ENCODE peak calls at places on chromosomes 5 and 9, in nine cellular contexts. One of them, this sample, is unnamed.

GRCh38 chr9:88801214-88801796 is 190.0 kb upstream of the S1PR3 start:
- DNase-seq in B cell: no peak
- DNase-seq in foreskin fibroblast: no peak
- DNase-seq in GM06990: no peak
- DNase-seq in coronary artery: peak; percentile 11
- DNase-seq in cardiac fibroblast: no peak
- DNase-seq in endothelial cell: no peak
- DNase-seq in stomach: no peak
- DNase-seq in Peyer's patch: no peak
- DNase-seq in this sample: no peak

GRCh38 chr9:24738421-24738961 is 192.8 kb upstream of the IZUMO3 start:
- DNase-seq in B cell: peak; percentile 1
- DNase-seq in foreskin fibroblast: no peak
- DNase-seq in GM06990: no peak
- DNase-seq in coronary artery: no peak
- DNase-seq in cardiac fibroblast: no peak
- DNase-seq in endothelial cell: no peak
- DNase-seq in stomach: no peak
- DNase-seq in Peyer's patch: no peak
- DNase-seq in this sample: no peak

GRCh38 chr9:123929177-123929869 is 603 bp downstream of the DENND1A start:
- DNase-seq in B cell: no peak
- DNase-seq in foreskin fibroblast: no peak
- DNase-seq in GM06990: peak; percentile 55
- DNase-seq in coronary artery: peak; percentile 75
- DNase-seq in cardiac fibroblast: no peak
- DNase-seq in endothelial cell: no peak
- DNase-seq in stomach: no peak
- DNase-seq in Peyer's patch: peak; percentile 70
- DNase-seq in this sample: peak; percentile 68

GRCh38 chr5:97903742-97904141 is 720.7 kb upstream of the RIOK2 start:
- DNase-seq in B cell: no peak
- DNase-seq in foreskin fibroblast: no peak
- DNase-seq in GM06990: no peak
- DNase-seq in coronary artery: no peak
- DNase-seq in cardiac fibroblast: no peak
- DNase-seq in endothelial cell: no peak
- DNase-seq in stomach: no peak
- DNase-seq in Peyer's patch: no peak
- DNase-seq in this sample: no peak

GRCh38 chr9:126024581-126025230 is 277.5 kb downstream of the PBX3 start:
- DNase-seq in B cell: no peak
- DNase-seq in foreskin fibroblast: no peak
- DNase-seq in GM06990: no peak
- DNase-seq in coronary artery: no peak
- DNase-seq in cardiac fibroblast: no peak
- DNase-seq in endothelial cell: no peak
- DNase-seq in stomach: no peak
- DNase-seq in Peyer's patch: peak; percentile 25
- DNase-seq in this sample: no peak

GRCh38 chr5:179312557-179313235 is 32.6 kb downstream of the ADAMTS2 start:
- DNase-seq in B cell: no peak
- DNase-seq in foreskin fibroblast: no peak
- DNase-seq in GM06990: no peak
- DNase-seq in coronary artery: no peak
- DNase-seq in cardiac fibroblast: no peak
- DNase-seq in endothelial cell: no peak
- DNase-seq in stomach: no peak
- DNase-seq in Peyer's patch: peak; percentile 16
- DNase-seq in this sample: no peak

GRCh38 chr9:35757527-35758275 is 3.6 kb upstream of the MSMP start:
- DNase-seq in B cell: no peak
- DNase-seq in foreskin fibroblast: no peak
- DNase-seq in GM06990: no peak
- DNase-seq in coronary artery: no peak
- DNase-seq in cardiac fibroblast: no peak
- DNase-seq in endothelial cell: no peak
- DNase-seq in stomach: no peak
- DNase-seq in Peyer's patch: no peak
- DNase-seq in this sample: peak; percentile 31

GRCh38 chr5:78538240-78538850 is 110.2 kb downstream of the LHFPL2 start:
- DNase-seq in B cell: no peak
- DNase-seq in foreskin fibroblast: no peak
- DNase-seq in GM06990: no peak
- DNase-seq in coronary artery: peak; percentile 26
- DNase-seq in cardiac fibroblast: no peak
- DNase-seq in endothelial cell: no peak
- DNase-seq in stomach: no peak
- DNase-seq in Peyer's patch: no peak
- DNase-seq in this sample: no peak

GRCh38 chr5:76372320-76373054 is 30.6 kb upstream of the IQGAP2 start:
- DNase-seq in B cell: no peak
- DNase-seq in foreskin fibroblast: peak; percentile 61
- DNase-seq in GM06990: no peak
- DNase-seq in coronary artery: no peak
- DNase-seq in cardiac fibroblast: peak; percentile 85
- DNase-seq in endothelial cell: no peak
- DNase-seq in stomach: no peak
- DNase-seq in Peyer's patch: no peak
- DNase-seq in this sample: no peak

GRCh38 chr9:32716955-32717354 is 66.4 kb upstream of the TMEM215 start:
- DNase-seq in B cell: no peak
- DNase-seq in foreskin fibroblast: no peak
- DNase-seq in GM06990: no peak
- DNase-seq in coronary artery: peak; percentile 33
- DNase-seq in cardiac fibroblast: no peak
- DNase-seq in endothelial cell: no peak
- DNase-seq in stomach: no peak
- DNase-seq in Peyer's patch: no peak
- DNase-seq in this sample: no peak

GRCh38 chr9:109101810-109102209 is 17.9 kb downstream of the TMEM245 start:
- DNase-seq in B cell: no peak
- DNase-seq in foreskin fibroblast: peak; percentile 29
- DNase-seq in GM06990: peak; percentile 60
- DNase-seq in coronary artery: no peak
- DNase-seq in cardiac fibroblast: peak; percentile 92
- DNase-seq in endothelial cell: no peak
- DNase-seq in stomach: no peak
- DNase-seq in Peyer's patch: no peak
- DNase-seq in this sample: peak; percentile 42

GRCh38 chr5:13921573-13921972 is 22.9 kb downstream of the DNAH5 start:
- DNase-seq in B cell: no peak
- DNase-seq in foreskin fibroblast: no peak
- DNase-seq in GM06990: no peak
- DNase-seq in coronary artery: no peak
- DNase-seq in cardiac fibroblast: no peak
- DNase-seq in endothelial cell: no peak
- DNase-seq in stomach: no peak
- DNase-seq in Peyer's patch: no peak
- DNase-seq in this sample: no peak

GRCh38 chr5:181120761-181121160 is 10.2 kb downstream of the OR2V1 start:
- DNase-seq in B cell: no peak
- DNase-seq in foreskin fibroblast: no peak
- DNase-seq in GM06990: no peak
- DNase-seq in coronary artery: no peak
- DNase-seq in cardiac fibroblast: no peak
- DNase-seq in endothelial cell: no peak
- DNase-seq in stomach: no peak
- DNase-seq in Peyer's patch: no peak
- DNase-seq in this sample: no peak

GRCh38 chr9:126436545-126437269 is 110.1 kb downstream of the MVB12B start:
- DNase-seq in B cell: no peak
- DNase-seq in foreskin fibroblast: peak; percentile 28
- DNase-seq in GM06990: no peak
- DNase-seq in coronary artery: peak; percentile 19
- DNase-seq in cardiac fibroblast: peak; percentile 12
- DNase-seq in endothelial cell: no peak
- DNase-seq in stomach: no peak
- DNase-seq in Peyer's patch: no peak
- DNase-seq in this sample: no peak

GRCh38 chr9:3477236-3477834 is 48.5 kb downstream of the RFX3 start:
- DNase-seq in B cell: peak; percentile 22
- DNase-seq in foreskin fibroblast: no peak
- DNase-seq in GM06990: peak; percentile 74
- DNase-seq in coronary artery: no peak
- DNase-seq in cardiac fibroblast: no peak
- DNase-seq in endothelial cell: no peak
- DNase-seq in stomach: no peak
- DNase-seq in Peyer's patch: no peak
- DNase-seq in this sample: no peak

GRCh38 chr5:143601917-143602333 is 198.4 kb upstream of the NR3C1 start:
- DNase-seq in B cell: no peak
- DNase-seq in foreskin fibroblast: no peak
- DNase-seq in GM06990: no peak
- DNase-seq in coronary artery: no peak
- DNase-seq in cardiac fibroblast: no peak
- DNase-seq in endothelial cell: no peak
- DNase-seq in stomach: no peak
- DNase-seq in Peyer's patch: no peak
- DNase-seq in this sample: no peak

GRCh38 chr9:91162311-91162710 is 199.4 kb downstream of the AUH start:
- DNase-seq in B cell: no peak
- DNase-seq in foreskin fibroblast: peak; percentile 68
- DNase-seq in GM06990: no peak
- DNase-seq in coronary artery: no peak
- DNase-seq in cardiac fibroblast: peak; percentile 37
- DNase-seq in endothelial cell: no peak
- DNase-seq in stomach: no peak
- DNase-seq in Peyer's patch: no peak
- DNase-seq in this sample: no peak

GRCh38 chr9:94903961-94904421 is 177.5 kb downstream of the AOPEP start:
- DNase-seq in B cell: no peak
- DNase-seq in foreskin fibroblast: peak; percentile 61
- DNase-seq in GM06990: no peak
- DNase-seq in coronary artery: no peak
- DNase-seq in cardiac fibroblast: peak; percentile 77
- DNase-seq in endothelial cell: no peak
- DNase-seq in stomach: no peak
- DNase-seq in Peyer's patch: no peak
- DNase-seq in this sample: no peak

GRCh38 chr5:138391859-138392386 is 39.4 kb downstream of the KDM3B start:
- DNase-seq in B cell: no peak
- DNase-seq in foreskin fibroblast: no peak
- DNase-seq in GM06990: no peak
- DNase-seq in coronary artery: no peak
- DNase-seq in cardiac fibroblast: no peak
- DNase-seq in endothelial cell: no peak
- DNase-seq in stomach: no peak
- DNase-seq in Peyer's patch: no peak
- DNase-seq in this sample: no peak

GRCh38 chr9:33263936-33264472 is 504 bp downstream of the BAG1 start:
- DNase-seq in B cell: peak; percentile 58
- DNase-seq in foreskin fibroblast: no peak
- DNase-seq in GM06990: no peak
- DNase-seq in coronary artery: no peak
- DNase-seq in cardiac fibroblast: no peak
- DNase-seq in endothelial cell: no peak
- DNase-seq in stomach: peak; percentile 50
- DNase-seq in Peyer's patch: peak; percentile 68
- DNase-seq in this sample: peak; percentile 54

DNA sequence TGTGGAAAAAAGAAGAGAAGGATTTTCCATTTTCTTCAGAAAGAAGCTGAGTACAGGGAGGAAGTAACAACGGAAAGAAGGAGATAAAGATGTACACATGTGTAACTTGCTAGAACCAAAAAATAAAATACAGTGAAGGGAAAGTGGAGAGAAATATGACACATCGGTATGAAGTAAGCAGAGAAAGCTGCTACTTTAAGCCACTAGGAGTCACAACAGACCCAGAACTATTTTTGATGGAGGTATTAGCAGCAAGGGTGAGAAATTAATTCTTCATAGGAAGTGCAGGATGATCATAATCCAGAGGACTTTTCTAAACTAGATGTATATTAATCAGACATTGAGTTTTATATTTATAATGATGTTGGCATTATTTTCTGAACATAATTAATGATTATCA is 88.5 kb downstream of the FAM174A start:
- DNase-seq in B cell: peak; percentile 33
- DNase-seq in foreskin fibroblast: peak; percentile 2
- DNase-seq in GM06990: no peak
- DNase-seq in coronary artery: no peak
- DNase-seq in cardiac fibroblast: peak; percentile 65
- DNase-seq in endothelial cell: no peak
- DNase-seq in stomach: no peak
- DNase-seq in Peyer's patch: no peak
- DNase-seq in this sample: peak; percentile 19
- TF ChIP-seq CTCF in B cell: peak; percentile 78
- TF ChIP-seq CTCF in foreskin fibroblast: peak; percentile 38
- TF ChIP-seq CTCF in GM06990: peak; percentile 61
- TF ChIP-seq CTCF in coronary artery: no peak
- TF ChIP-seq CTCF in cardiac fibroblast: peak; percentile 63
- TF ChIP-seq CTCF in endothelial cell: no peak
- TF ChIP-seq CTCF in stomach: no peak
- TF ChIP-seq CTCF in Peyer's patch: peak; percentile 47
- TF ChIP-seq CTCF in this sample: peak; percentile 65

GRCh38 chr9:37407468-37407867 is 15.0 kb upstream of the GRHPR start:
- DNase-seq in B cell: no peak
- DNase-seq in foreskin fibroblast: no peak
- DNase-seq in GM06990: no peak
- DNase-seq in coronary artery: no peak
- DNase-seq in cardiac fibroblast: no peak
- DNase-seq in endothelial cell: no peak
- DNase-seq in stomach: no peak
- DNase-seq in Peyer's patch: no peak
- DNase-seq in this sample: no peak
- TF ChIP-seq CTCF in B cell: peak; percentile 63
- TF ChIP-seq CTCF in foreskin fibroblast: peak; percentile 18
- TF ChIP-seq CTCF in GM06990: peak; percentile 23
- TF ChIP-seq CTCF in coronary artery: no peak
- TF ChIP-seq CTCF in cardiac fibroblast: no peak
- TF ChIP-seq CTCF in endothelial cell: peak; percentile 40
- TF ChIP-seq CTCF in stomach: no peak
- TF ChIP-seq CTCF in Peyer's patch: peak; percentile 9
- TF ChIP-seq CTCF in this sample: peak; percentile 40

DNA sequence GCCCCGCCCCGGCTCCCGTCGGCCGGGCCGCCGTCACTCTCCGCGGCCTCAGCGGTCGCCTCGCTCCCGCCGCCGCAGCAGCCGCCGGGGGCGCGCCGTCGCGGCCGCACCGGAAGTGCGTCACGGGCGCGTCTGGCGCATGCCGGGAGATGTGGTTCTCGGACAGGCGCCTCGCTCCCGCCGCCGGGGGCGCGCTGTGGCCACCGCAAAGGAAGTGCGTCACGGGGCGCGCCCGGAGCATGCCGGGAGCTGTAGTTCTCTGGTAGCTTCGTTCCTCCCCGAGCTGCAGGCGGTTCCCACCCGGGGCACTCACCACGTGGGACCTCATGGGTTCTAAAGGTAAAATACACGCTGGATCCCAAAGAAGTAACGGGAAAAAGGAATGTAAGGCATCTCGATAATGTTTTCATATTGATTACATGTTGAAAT is at the start of gene UBAC1:
- DNase-seq in B cell: peak; percentile 99
- DNase-seq in foreskin fibroblast: peak; percentile 97
- DNase-seq in GM06990: peak; percentile 99
- DNase-seq in coronary artery: peak; percentile 98
- DNase-seq in cardiac fibroblast: peak; percentile 94
- DNase-seq in endothelial cell: peak; percentile 97
- DNase-seq in stomach: peak; percentile 97
- DNase-seq in Peyer's patch: peak; percentile 98
- DNase-seq in this sample: peak; percentile 100
- TF ChIP-seq CTCF in B cell: no peak
- TF ChIP-seq CTCF in foreskin fibroblast: no peak
- TF ChIP-seq CTCF in GM06990: no peak
- TF ChIP-seq CTCF in coronary artery: no peak
- TF ChIP-seq CTCF in cardiac fibroblast: peak; percentile 19
- TF ChIP-seq CTCF in endothelial cell: peak; percentile 20
- TF ChIP-seq CTCF in stomach: no peak
- TF ChIP-seq CTCF in Peyer's patch: peak; percentile 73
- TF ChIP-seq CTCF in this sample: peak; percentile 31

GRCh38 chr9:20197976-20198685 is 409.3 kb upstream of the SLC24A2 start:
- DNase-seq in B cell: peak; percentile 8
- DNase-seq in foreskin fibroblast: peak; percentile 32
- DNase-seq in GM06990: no peak
- DNase-seq in coronary artery: no peak
- DNase-seq in cardiac fibroblast: peak; percentile 25
- DNase-seq in endothelial cell: no peak
- DNase-seq in stomach: no peak
- DNase-seq in Peyer's patch: peak; percentile 43
- DNase-seq in this sample: no peak
- TF ChIP-seq CTCF in B cell: no peak
- TF ChIP-seq CTCF in foreskin fibroblast: no peak
- TF ChIP-seq CTCF in GM06990: no peak
- TF ChIP-seq CTCF in coronary artery: no peak
- TF ChIP-seq CTCF in cardiac fibroblast: no peak
- TF ChIP-seq CTCF in endothelial cell: no peak
- TF ChIP-seq CTCF in stomach: no peak
- TF ChIP-seq CTCF in Peyer's patch: no peak
- TF ChIP-seq CTCF in this sample: no peak